ENCODE peak calls at places on chromosomes 16 and 17, in eight cellular contexts. D, M, F, U, A, O, V and Q are unnamed samples.

GRCh38 chr17:52036416-52036815 is 122.1 kb downstream of the CA10 start:
- DNase-seq in M (no peak), F (no peak), O (no peak), A (no peak), U (no peak), D (no peak), V (no peak), Q (no peak)

GRCh38 chr17:78042542-78042941 is 84.0 kb downstream of the TNRC6C start:
- DNase-seq in M (no peak), A (no peak), D (no peak), O (no peak), V (no peak), U (no peak), F (no peak), Q (no peak)

GRCh38 chr17:33381201-33381600 is 88.1 kb upstream of the ASIC2 start:
- DNase-seq in M (no peak), A (no peak), D (no peak), O (no peak), V (no peak), U (no peak), F (no peak), Q (no peak)

GRCh38 chr17:70017112-70017511 is 57.9 kb upstream of the KCNJ16 start:
- DNase-seq in O (no peak), V (no peak), D (no peak), F (no peak), U (no peak), M (no peak), A (no peak), Q (no peak)

GRCh38 chr17:77404812-77405581 is 264.2 kb downstream of the SEC14L1 start:
- DNase-seq in F (no peak), V (peak; percentile 94), A (peak; percentile 48), O (peak; percentile 69), U (peak; percentile 75), D (peak; percentile 80), M (peak; percentile 86), Q (no peak)

GRCh38 chr17:43402078-43402477 is 3.3 kb downstream of the ARL4D start:
- DNase-seq in M (no peak), D (no peak), A (no peak), F (no peak), V (no peak), O (no peak), U (no peak), Q (no peak)

GRCh38 chr16:79639576-79640311 is 39.2 kb upstream of the MAF start:
- DNase-seq in A (peak; percentile 84), U (no peak), M (no peak), F (no peak), D (no peak), O (no peak), V (no peak), Q (no peak)

GRCh38 chr16:54931041-54931756 is 534 bp downstream of the IRX5 start:
- DNase-seq in F (no peak), D (no peak), M (no peak), O (no peak), U (no peak), A (peak; percentile 50), V (peak; percentile 13), Q (no peak)

GRCh38 chr17:17146791-17147406 is 59.2 kb downstream of the PLD6 start:
- DNase-seq in D (peak; percentile 20), M (no peak), O (no peak), U (peak; percentile 22), A (peak; percentile 38), V (no peak), F (no peak), Q (peak; percentile 67)

GRCh38 chr17:76735006-76735405 is 2.1 kb downstream of the SRSF2 start:
- DNase-seq in O (peak; percentile 41), U (no peak), F (no peak), A (no peak), M (peak; percentile 53), V (no peak), D (no peak), Q (no peak)

GRCh38 chr17:49260011-49260921 is 29.7 kb upstream of the PHOSPHO1 start:
- DNase-seq in O (peak; percentile 81), U (peak; percentile 52), F (peak; percentile 8), A (peak; percentile 61), V (peak; percentile 59), D (peak; percentile 58), M (peak; percentile 82), Q (peak; percentile 78)

GRCh38 chr16:53080345-53081031 is 25.7 kb downstream of the CHD9 start:
- DNase-seq in O (peak; percentile 93), M (peak; percentile 89), A (no peak), D (no peak), V (no peak), F (no peak), U (peak; percentile 29), Q (no peak)

GRCh38 chr17:74704536-74704935 is 8.2 kb downstream of the CD300LF start:
- DNase-seq in V (no peak), O (no peak), D (no peak), A (no peak), F (no peak), M (no peak), U (no peak), Q (no peak)

GRCh38 chr17:30780343-30780742 is 44.1 kb downstream of the CRLF3 start:
- DNase-seq in U (no peak), V (no peak), O (no peak), F (no peak), A (no peak), M (no peak), D (no peak), Q (no peak)

GRCh38 chr16:19595043-19595767 is 39.7 kb downstream of the VPS35L start:
- DNase-seq in F (no peak), M (peak; percentile 83), A (peak; percentile 78), V (no peak), O (peak; percentile 91), U (no peak), D (no peak), Q (peak; percentile 11)

GRCh38 chr16:78894872-78895271 is 705.7 kb downstream of the MAF start:
- DNase-seq in A (no peak), O (no peak), V (no peak), U (no peak), F (no peak), M (no peak), D (peak; percentile 10), Q (no peak)

GRCh38 chr16:1108299-1109252 is 12.5 kb upstream of the C1QTNF8 start:
- DNase-seq in V (no peak), U (peak; percentile 55), O (peak; percentile 11), D (no peak), F (no peak), M (peak; percentile 0), A (peak; percentile 55), Q (no peak)

GRCh38 chr17:43389022-43389947 is 9.5 kb upstream of the ARL4D start:
- DNase-seq in U (peak; percentile 87), A (peak; percentile 84), M (peak; percentile 79), O (peak; percentile 85), D (peak; percentile 66), F (peak; percentile 82), V (peak; percentile 46), Q (peak; percentile 81)

GRCh38 chr16:50298591-50299507 is 32.5 kb downstream of the ADCY7 start:
- DNase-seq in V (peak; percentile 32), F (no peak), M (no peak), U (no peak), O (no peak), D (no peak), A (no peak), Q (peak; percentile 31)

GRCh38 chr17:8841844-8842243 is 25.6 kb downstream of the PIK3R6 start:
- DNase-seq in F (no peak), A (no peak), O (no peak), U (no peak), D (no peak), M (no peak), V (no peak), Q (no peak)

GRCh38 chr17:40093580-40094201 is 6.7 kb downstream of the NR1D1 start:
- DNase-seq in M (no peak), O (no peak), F (no peak), V (no peak), U (no peak), D (no peak), A (no peak), Q (no peak)